ENCODE peak calls at places on chromosomes 6 and 20, in four cellular contexts. R is EH; A is stimulated activated CD4-positive, alpha-beta T cell treated with anti-CD3 and anti-CD28 coated beads, Interleukin-15, amount 100 ng/mL, for 1 hour; V is mammary epithelial cell. Z is an unnamed sample.

GRCh38 chr6:11161031-11161966 is 49.8 kb upstream of the ERVFRD-1 start:
- DNase-seq in A (no peak), V (peak; percentile 78), R (peak; percentile 54), Z (no peak)

GRCh38 chr6:24307881-24308280 is 50.0 kb downstream of the DCDC2 start:
- DNase-seq in R (no peak), A (no peak), V (no peak), Z (no peak)

GRCh38 chr6:138485005-138485545 is 14.2 kb downstream of the NHSL1 start:
- DNase-seq in R (no peak), A (no peak), V (no peak), Z (peak; percentile 30)

GRCh38 chr6:170288091-170288631 is 2.7 kb downstream of the DLL1 start:
- DNase-seq in R (no peak), A (no peak), V (no peak), Z (no peak)

GRCh38 chr20:38000293-38000692 is 33.0 kb downstream of the TTI1 start:
- DNase-seq in V (no peak), A (no peak), R (no peak), Z (no peak)

GRCh38 chr6:137193256-137194070 is 20.0 kb upstream of the IL22RA2 start:
- DNase-seq in R (no peak), V (no peak), A (no peak), Z (no peak)

GRCh38 chr20:36645998-36646397 is at the start of gene SLA2:
- DNase-seq in R (no peak), A (peak; percentile 34), V (no peak), Z (no peak)

GRCh38 chr6:80282913-80283554 is 176.6 kb downstream of the BCKDHB start:
- DNase-seq in A (no peak), V (no peak), R (peak; percentile 2), Z (no peak)

GRCh38 chr20:16486532-16486931 is 86.7 kb downstream of the KIF16B start:
- DNase-seq in R (no peak), A (no peak), V (no peak), Z (no peak)

GRCh38 chr20:17610566-17611289 is 40.9 kb downstream of the DSTN start:
- DNase-seq in R (peak; percentile 45), A (peak; percentile 21), V (peak; percentile 32), Z (no peak)

GRCh38 chr6:16154904-16155303 is 26.0 kb downstream of the MYLIP start:
- DNase-seq in A (no peak), R (peak; percentile 63), V (peak; percentile 63), Z (peak; percentile 86)